ENCODE peak calls at places on chromosomes 7 and 10, in nine cellular contexts. One of them, this sample, is unnamed.

GRCh38 chr10:70492786-70493659 is 14.5 kb downstream of the PALD1 start:
- DNase-seq in mucosa of gallbladder: no peak
- DNase-seq in mesendoderm: no peak
- DNase-seq in epithelial cell of esophagus: no peak
- DNase-seq in NCI-H774: no peak
- DNase-seq in T-helper 1 cell: no peak
- DNase-seq in hippocampal formation: peak
- DNase-seq in stimulated activated naive CD8-positive, alpha-beta T cell treated with anti-CD3 and anti-CD28 coated beads, Interleukin-15, amount 100 ng/mL, for 72 hours: no peak
- DNase-seq in astrocyte of the spinal cord: no peak
- DNase-seq in this sample: no peak

GRCh38 chr7:94190599-94191061 is 186.5 kb upstream of the BET1 start:
- DNase-seq in NCI-H774: no peak
- DNase-seq in astrocyte of the spinal cord: peak
- DNase-seq in epithelial cell of esophagus: peak
- DNase-seq in mesendoderm: no peak
- DNase-seq in hippocampal formation: no peak
- DNase-seq in stimulated activated naive CD8-positive, alpha-beta T cell treated with anti-CD3 and anti-CD28 coated beads, Interleukin-15, amount 100 ng/mL, for 72 hours: no peak
- DNase-seq in T-helper 1 cell: no peak
- DNase-seq in mucosa of gallbladder: no peak
- DNase-seq in this sample: no peak

GRCh38 chr10:30509508-30509907 is 75.5 kb downstream of the MAP3K8 start:
- DNase-seq in mesendoderm: no peak
- DNase-seq in mucosa of gallbladder: no peak
- DNase-seq in T-helper 1 cell: no peak
- DNase-seq in hippocampal formation: no peak
- DNase-seq in epithelial cell of esophagus: no peak
- DNase-seq in NCI-H774: no peak
- DNase-seq in stimulated activated naive CD8-positive, alpha-beta T cell treated with anti-CD3 and anti-CD28 coated beads, Interleukin-15, amount 100 ng/mL, for 72 hours: no peak
- DNase-seq in astrocyte of the spinal cord: no peak
- DNase-seq in this sample: no peak

GRCh38 chr10:13971586-13972475 is 358.9 kb downstream of the FRMD4A start:
- DNase-seq in astrocyte of the spinal cord: peak
- DNase-seq in T-helper 1 cell: no peak
- DNase-seq in mesendoderm: peak
- DNase-seq in stimulated activated naive CD8-positive, alpha-beta T cell treated with anti-CD3 and anti-CD28 coated beads, Interleukin-15, amount 100 ng/mL, for 72 hours: no peak
- DNase-seq in mucosa of gallbladder: no peak
- DNase-seq in epithelial cell of esophagus: no peak
- DNase-seq in hippocampal formation: no peak
- DNase-seq in NCI-H774: no peak
- DNase-seq in this sample: no peak

GRCh38 chr7:128757203-128757602 is 18.0 kb downstream of the CALU start:
- DNase-seq in stimulated activated naive CD8-positive, alpha-beta T cell treated with anti-CD3 and anti-CD28 coated beads, Interleukin-15, amount 100 ng/mL, for 72 hours: no peak
- DNase-seq in NCI-H774: no peak
- DNase-seq in T-helper 1 cell: no peak
- DNase-seq in mucosa of gallbladder: no peak
- DNase-seq in mesendoderm: no peak
- DNase-seq in hippocampal formation: no peak
- DNase-seq in astrocyte of the spinal cord: no peak
- DNase-seq in epithelial cell of esophagus: no peak
- DNase-seq in this sample: no peak

GRCh38 chr7:84614821-84615506 is 420.4 kb upstream of the SEMA3A start:
- DNase-seq in T-helper 1 cell: no peak
- DNase-seq in astrocyte of the spinal cord: no peak
- DNase-seq in mesendoderm: no peak
- DNase-seq in mucosa of gallbladder: no peak
- DNase-seq in stimulated activated naive CD8-positive, alpha-beta T cell treated with anti-CD3 and anti-CD28 coated beads, Interleukin-15, amount 100 ng/mL, for 72 hours: no peak
- DNase-seq in epithelial cell of esophagus: peak
- DNase-seq in NCI-H774: no peak
- DNase-seq in hippocampal formation: no peak
- DNase-seq in this sample: no peak

GRCh38 chr10:679556-679955 is 9.9 kb downstream of the DIP2C start:
- DNase-seq in stimulated activated naive CD8-positive, alpha-beta T cell treated with anti-CD3 and anti-CD28 coated beads, Interleukin-15, amount 100 ng/mL, for 72 hours: no peak
- DNase-seq in NCI-H774: no peak
- DNase-seq in epithelial cell of esophagus: no peak
- DNase-seq in astrocyte of the spinal cord: no peak
- DNase-seq in mesendoderm: no peak
- DNase-seq in T-helper 1 cell: no peak
- DNase-seq in mucosa of gallbladder: no peak
- DNase-seq in hippocampal formation: no peak
- DNase-seq in this sample: no peak

GRCh38 chr7:23268746-23269145 is 22.2 kb downstream of the GPNMB start:
- DNase-seq in NCI-H774: no peak
- DNase-seq in T-helper 1 cell: no peak
- DNase-seq in mesendoderm: no peak
- DNase-seq in hippocampal formation: no peak
- DNase-seq in stimulated activated naive CD8-positive, alpha-beta T cell treated with anti-CD3 and anti-CD28 coated beads, Interleukin-15, amount 100 ng/mL, for 72 hours: no peak
- DNase-seq in mucosa of gallbladder: no peak
- DNase-seq in astrocyte of the spinal cord: no peak
- DNase-seq in epithelial cell of esophagus: peak
- DNase-seq in this sample: no peak

GRCh38 chr7:38142736-38143135 is 35.3 kb upstream of the STARD3NL start:
- DNase-seq in hippocampal formation: no peak
- DNase-seq in stimulated activated naive CD8-positive, alpha-beta T cell treated with anti-CD3 and anti-CD28 coated beads, Interleukin-15, amount 100 ng/mL, for 72 hours: no peak
- DNase-seq in mesendoderm: no peak
- DNase-seq in astrocyte of the spinal cord: no peak
- DNase-seq in T-helper 1 cell: no peak
- DNase-seq in mucosa of gallbladder: no peak
- DNase-seq in NCI-H774: no peak
- DNase-seq in epithelial cell of esophagus: no peak
- DNase-seq in this sample: no peak

GRCh38 chr7:106465704-106466468 is 181.1 kb upstream of the NAMPT start:
- DNase-seq in hippocampal formation: no peak
- DNase-seq in astrocyte of the spinal cord: no peak
- DNase-seq in T-helper 1 cell: no peak
- DNase-seq in NCI-H774: no peak
- DNase-seq in epithelial cell of esophagus: no peak
- DNase-seq in mucosa of gallbladder: no peak
- DNase-seq in mesendoderm: no peak
- DNase-seq in stimulated activated naive CD8-positive, alpha-beta T cell treated with anti-CD3 and anti-CD28 coated beads, Interleukin-15, amount 100 ng/mL, for 72 hours: no peak
- DNase-seq in this sample: no peak

GRCh38 chr10:99788598-99789259 is 6.3 kb downstream of the ABCC2 start:
- DNase-seq in astrocyte of the spinal cord: peak
- DNase-seq in mucosa of gallbladder: peak
- DNase-seq in stimulated activated naive CD8-positive, alpha-beta T cell treated with anti-CD3 and anti-CD28 coated beads, Interleukin-15, amount 100 ng/mL, for 72 hours: no peak
- DNase-seq in NCI-H774: no peak
- DNase-seq in hippocampal formation: no peak
- DNase-seq in epithelial cell of esophagus: peak
- DNase-seq in T-helper 1 cell: no peak
- DNase-seq in mesendoderm: no peak
- DNase-seq in this sample: no peak

GRCh38 chr7:50539725-50540124 is 25.5 kb downstream of the DDC start:
- DNase-seq in hippocampal formation: no peak
- DNase-seq in mucosa of gallbladder: no peak
- DNase-seq in mesendoderm: no peak
- DNase-seq in T-helper 1 cell: no peak
- DNase-seq in stimulated activated naive CD8-positive, alpha-beta T cell treated with anti-CD3 and anti-CD28 coated beads, Interleukin-15, amount 100 ng/mL, for 72 hours: no peak
- DNase-seq in astrocyte of the spinal cord: no peak
- DNase-seq in epithelial cell of esophagus: no peak
- DNase-seq in NCI-H774: no peak
- DNase-seq in this sample: no peak

GRCh38 chr7:136911362-136911761 is 42.9 kb downstream of the CHRM2 start:
- DNase-seq in T-helper 1 cell: no peak
- DNase-seq in mucosa of gallbladder: no peak
- DNase-seq in stimulated activated naive CD8-positive, alpha-beta T cell treated with anti-CD3 and anti-CD28 coated beads, Interleukin-15, amount 100 ng/mL, for 72 hours: no peak
- DNase-seq in hippocampal formation: no peak
- DNase-seq in NCI-H774: no peak
- DNase-seq in astrocyte of the spinal cord: peak
- DNase-seq in epithelial cell of esophagus: peak
- DNase-seq in mesendoderm: peak
- DNase-seq in this sample: no peak

GRCh38 chr10:27661511-27662286 is 83.9 kb downstream of the MKX start:
- DNase-seq in stimulated activated naive CD8-positive, alpha-beta T cell treated with anti-CD3 and anti-CD28 coated beads, Interleukin-15, amount 100 ng/mL, for 72 hours: no peak
- DNase-seq in hippocampal formation: no peak
- DNase-seq in NCI-H774: no peak
- DNase-seq in mucosa of gallbladder: no peak
- DNase-seq in astrocyte of the spinal cord: peak
- DNase-seq in T-helper 1 cell: no peak
- DNase-seq in mesendoderm: no peak
- DNase-seq in epithelial cell of esophagus: peak
- DNase-seq in this sample: no peak

GRCh38 chr10:119461923-119462322 is 80.6 kb downstream of the RGS10 start:
- DNase-seq in mesendoderm: no peak
- DNase-seq in hippocampal formation: no peak
- DNase-seq in T-helper 1 cell: no peak
- DNase-seq in NCI-H774: no peak
- DNase-seq in epithelial cell of esophagus: peak
- DNase-seq in stimulated activated naive CD8-positive, alpha-beta T cell treated with anti-CD3 and anti-CD28 coated beads, Interleukin-15, amount 100 ng/mL, for 72 hours: no peak
- DNase-seq in mucosa of gallbladder: no peak
- DNase-seq in astrocyte of the spinal cord: no peak
- DNase-seq in this sample: no peak

GRCh38 chr7:83648464-83649241 is at the start of gene SEMA3E:
- DNase-seq in mesendoderm: peak
- DNase-seq in mucosa of gallbladder: peak
- DNase-seq in T-helper 1 cell: no peak
- DNase-seq in hippocampal formation: no peak
- DNase-seq in NCI-H774: no peak
- DNase-seq in stimulated activated naive CD8-positive, alpha-beta T cell treated with anti-CD3 and anti-CD28 coated beads, Interleukin-15, amount 100 ng/mL, for 72 hours: no peak
- DNase-seq in epithelial cell of esophagus: peak
- DNase-seq in astrocyte of the spinal cord: peak
- DNase-seq in this sample: no peak

GRCh38 chr10:7243873-7244272 is 167.0 kb downstream of the SFMBT2 start:
- DNase-seq in stimulated activated naive CD8-positive, alpha-beta T cell treated with anti-CD3 and anti-CD28 coated beads, Interleukin-15, amount 100 ng/mL, for 72 hours: no peak
- DNase-seq in mucosa of gallbladder: no peak
- DNase-seq in NCI-H774: no peak
- DNase-seq in mesendoderm: no peak
- DNase-seq in astrocyte of the spinal cord: no peak
- DNase-seq in epithelial cell of esophagus: no peak
- DNase-seq in T-helper 1 cell: no peak
- DNase-seq in hippocampal formation: no peak
- DNase-seq in this sample: no peak

GRCh38 chr10:34176351-34176750 is 638.7 kb downstream of the PARD3 start:
- DNase-seq in NCI-H774: no peak
- DNase-seq in hippocampal formation: no peak
- DNase-seq in stimulated activated naive CD8-positive, alpha-beta T cell treated with anti-CD3 and anti-CD28 coated beads, Interleukin-15, amount 100 ng/mL, for 72 hours: no peak
- DNase-seq in astrocyte of the spinal cord: no peak
- DNase-seq in epithelial cell of esophagus: no peak
- DNase-seq in mucosa of gallbladder: no peak
- DNase-seq in mesendoderm: no peak
- DNase-seq in T-helper 1 cell: no peak
- DNase-seq in this sample: no peak

GRCh38 chr10:88120075-88120474 is 256.6 kb downstream of the PTEN start:
- DNase-seq in hippocampal formation: no peak
- DNase-seq in epithelial cell of esophagus: no peak
- DNase-seq in mesendoderm: no peak
- DNase-seq in astrocyte of the spinal cord: no peak
- DNase-seq in mucosa of gallbladder: no peak
- DNase-seq in T-helper 1 cell: no peak
- DNase-seq in NCI-H774: no peak
- DNase-seq in stimulated activated naive CD8-positive, alpha-beta T cell treated with anti-CD3 and anti-CD28 coated beads, Interleukin-15, amount 100 ng/mL, for 72 hours: no peak
- DNase-seq in this sample: no peak

GRCh38 chr7:136071106-136071505 is 93.9 kb upstream of the MTPN start:
- DNase-seq in epithelial cell of esophagus: no peak
- DNase-seq in hippocampal formation: no peak
- DNase-seq in T-helper 1 cell: no peak
- DNase-seq in astrocyte of the spinal cord: no peak
- DNase-seq in stimulated activated naive CD8-positive, alpha-beta T cell treated with anti-CD3 and anti-CD28 coated beads, Interleukin-15, amount 100 ng/mL, for 72 hours: no peak
- DNase-seq in mesendoderm: no peak
- DNase-seq in NCI-H774: no peak
- DNase-seq in mucosa of gallbladder: no peak
- DNase-seq in this sample: no peak

GRCh38 chr10:30728786-30729185 is 99.2 kb upstream of the LYZL2 start:
- DNase-seq in astrocyte of the spinal cord: no peak
- DNase-seq in stimulated activated naive CD8-positive, alpha-beta T cell treated with anti-CD3 and anti-CD28 coated beads, Interleukin-15, amount 100 ng/mL, for 72 hours: no peak
- DNase-seq in NCI-H774: no peak
- DNase-seq in T-helper 1 cell: no peak
- DNase-seq in mesendoderm: no peak
- DNase-seq in mucosa of gallbladder: no peak
- DNase-seq in epithelial cell of esophagus: no peak
- DNase-seq in hippocampal formation: no peak
- DNase-seq in this sample: no peak

GRCh38 chr10:75350791-75351190 is 50.8 kb downstream of the ZNF503 start:
- DNase-seq in hippocampal formation: no peak
- DNase-seq in astrocyte of the spinal cord: peak
- DNase-seq in mucosa of gallbladder: no peak
- DNase-seq in mesendoderm: peak
- DNase-seq in T-helper 1 cell: no peak
- DNase-seq in epithelial cell of esophagus: peak
- DNase-seq in stimulated activated naive CD8-positive, alpha-beta T cell treated with anti-CD3 and anti-CD28 coated beads, Interleukin-15, amount 100 ng/mL, for 72 hours: no peak
- DNase-seq in NCI-H774: no peak
- DNase-seq in this sample: no peak

GRCh38 chr10:105149371-105149871 is 508.3 kb downstream of the SORCS3 start:
- DNase-seq in stimulated activated naive CD8-positive, alpha-beta T cell treated with anti-CD3 and anti-CD28 coated beads, Interleukin-15, amount 100 ng/mL, for 72 hours: no peak
- DNase-seq in mucosa of gallbladder: no peak
- DNase-seq in hippocampal formation: no peak
- DNase-seq in NCI-H774: no peak
- DNase-seq in T-helper 1 cell: no peak
- DNase-seq in mesendoderm: no peak
- DNase-seq in epithelial cell of esophagus: peak
- DNase-seq in astrocyte of the spinal cord: peak
- DNase-seq in this sample: no peak

GRCh38 chr7:150994141-150994837 is 3.5 kb downstream of the NOS3 start:
- DNase-seq in epithelial cell of esophagus: no peak
- DNase-seq in NCI-H774: no peak
- DNase-seq in astrocyte of the spinal cord: no peak
- DNase-seq in mesendoderm: peak
- DNase-seq in hippocampal formation: no peak
- DNase-seq in stimulated activated naive CD8-positive, alpha-beta T cell treated with anti-CD3 and anti-CD28 coated beads, Interleukin-15, amount 100 ng/mL, for 72 hours: no peak
- DNase-seq in T-helper 1 cell: no peak
- DNase-seq in mucosa of gallbladder: no peak
- DNase-seq in this sample: no peak

GRCh38 chr7:107165341-107165740 is 3.5 kb upstream of the HBP1 start:
- DNase-seq in hippocampal formation: no peak
- DNase-seq in astrocyte of the spinal cord: no peak
- DNase-seq in epithelial cell of esophagus: no peak
- DNase-seq in T-helper 1 cell: no peak
- DNase-seq in stimulated activated naive CD8-positive, alpha-beta T cell treated with anti-CD3 and anti-CD28 coated beads, Interleukin-15, amount 100 ng/mL, for 72 hours: no peak
- DNase-seq in NCI-H774: no peak
- DNase-seq in mucosa of gallbladder: no peak
- DNase-seq in mesendoderm: peak
- DNase-seq in this sample: no peak

GRCh38 chr10:10094700-10095099 is 923.0 kb upstream of the CELF2 start:
- DNase-seq in NCI-H774: no peak
- DNase-seq in hippocampal formation: no peak
- DNase-seq in epithelial cell of esophagus: no peak
- DNase-seq in mesendoderm: no peak
- DNase-seq in T-helper 1 cell: no peak
- DNase-seq in astrocyte of the spinal cord: peak
- DNase-seq in stimulated activated naive CD8-positive, alpha-beta T cell treated with anti-CD3 and anti-CD28 coated beads, Interleukin-15, amount 100 ng/mL, for 72 hours: no peak
- DNase-seq in mucosa of gallbladder: no peak
- DNase-seq in this sample: no peak